ENCODE peak calls at places on chromosomes 4 and X, in nine cellular contexts. R, J, Y, A, O, K, P, G and F are unnamed samples. For H3K9me3, the result is how much of the 10 kb centered on the place peaks cover.

GRCh38 chrX:49842603-49843002 is 13.5 kb downstream of the PAGE4 start:
- DNase-seq in R (no peak), J (no peak), Y (no peak), A (no peak), O (no peak), K (no peak), P (no peak), G (no peak), F (no peak)

GRCh38 chr4:53920116-53920515 is 144.3 kb downstream of the CHIC2 start:
- DNase-seq in R (no peak), J (peak), Y (no peak), A (peak), O (no peak), K (no peak), P (no peak), G (no peak), F (no peak)

GRCh38 chr4:40149960-40150385 is 46.9 kb upstream of the RHOH start:
- DNase-seq in R (no peak), J (peak), Y (peak), A (no peak), O (peak), K (peak), P (peak), G (peak), F (peak)

GRCh38 chr4:3524349-3524748 is 7.9 kb downstream of the LRPAP1 start:
- DNase-seq in R (no peak), J (peak), Y (no peak), A (no peak), O (no peak), K (no peak), P (no peak), G (no peak), F (no peak)

GRCh38 chr4:149441338-149441737 is 374.3 kb downstream of the IQCM start:
- DNase-seq in R (no peak), J (no peak), Y (no peak), A (no peak), O (no peak), K (no peak), P (no peak), G (no peak), F (no peak)

GRCh38 chr4:164779080-164779479 is 25.1 kb downstream of the SMIM31 start:
- DNase-seq in R (no peak), J (no peak), Y (no peak), A (no peak), O (no peak), K (no peak), P (no peak), G (no peak), F (no peak)

GRCh38 chr4:69910016-69910782 is 20.7 kb upstream of the CSN1S1 start:
- DNase-seq in R (no peak), J (no peak), Y (no peak), A (no peak), O (peak), K (no peak), P (no peak), G (no peak), F (no peak)

GRCh38 chrX:7283741-7284140 is 135.8 kb upstream of the PUDP start:
- DNase-seq in R (no peak), J (no peak), Y (no peak), A (no peak), O (no peak), K (no peak), P (no peak), G (no peak), F (no peak)

GRCh38 chr4:146834263-146835034 is 111.2 kb downstream of the TTC29 start:
- DNase-seq in R (no peak), J (no peak), Y (no peak), A (no peak), O (no peak), K (no peak), P (no peak), G (no peak), F (no peak)

GRCh38 chr4:951186-951585 is 18.9 kb downstream of the TMEM175 start:
- DNase-seq in R (no peak), J (no peak), Y (no peak), A (no peak), O (no peak), K (no peak), P (no peak), G (no peak), F (no peak)

GRCh38 chrX:150607200-150607599 is 38.8 kb downstream of the MTM1 start:
- DNase-seq in R (no peak), J (no peak), Y (no peak), A (no peak), O (no peak), K (no peak), P (no peak), G (no peak), F (no peak)

GRCh38 chr4:40038972-40039371 is 17.7 kb upstream of the N4BP2 start:
- DNase-seq in R (no peak), J (no peak), Y (no peak), A (no peak), O (no peak), K (no peak), P (no peak), G (no peak), F (no peak)

GRCh38 chrX:134761788-134762187 is 103.5 kb upstream of the PLAC1 start:
- DNase-seq in R (no peak), J (no peak), Y (no peak), A (no peak), O (no peak), K (no peak), P (no peak), G (no peak), F (no peak)

GRCh38 chr4:56910172-56910967 is 2.7 kb downstream of the REST start:
- DNase-seq in R (no peak), J (no peak), Y (no peak), A (no peak), O (no peak), K (no peak), P (no peak), G (no peak), F (no peak)

GRCh38 chrX:151701531-151701930 is 6.3 kb downstream of the PRRG3 start:
- DNase-seq in R (no peak), J (no peak), Y (no peak), A (no peak), O (no peak), K (no peak), P (no peak), G (no peak), F (no peak)

GRCh38 chrX:151702021-151702714 is 6.9 kb downstream of the PRRG3 start:
- DNase-seq in R (no peak), J (no peak), Y (no peak), A (no peak), O (no peak), K (no peak), P (no peak), G (no peak), F (no peak)

GRCh38 chrX:151704023-151704663 is 8.9 kb downstream of the PRRG3 start:
- DNase-seq in R (no peak), J (peak), Y (no peak), A (no peak), O (no peak), K (no peak), P (no peak), G (no peak), F (no peak)

GRCh38 chrX:151702741-151703352 is 7.6 kb downstream of the PRRG3 start:
- DNase-seq in R (peak), J (peak), Y (no peak), A (no peak), O (no peak), K (no peak), P (no peak), G (no peak), F (no peak)

DNA sequence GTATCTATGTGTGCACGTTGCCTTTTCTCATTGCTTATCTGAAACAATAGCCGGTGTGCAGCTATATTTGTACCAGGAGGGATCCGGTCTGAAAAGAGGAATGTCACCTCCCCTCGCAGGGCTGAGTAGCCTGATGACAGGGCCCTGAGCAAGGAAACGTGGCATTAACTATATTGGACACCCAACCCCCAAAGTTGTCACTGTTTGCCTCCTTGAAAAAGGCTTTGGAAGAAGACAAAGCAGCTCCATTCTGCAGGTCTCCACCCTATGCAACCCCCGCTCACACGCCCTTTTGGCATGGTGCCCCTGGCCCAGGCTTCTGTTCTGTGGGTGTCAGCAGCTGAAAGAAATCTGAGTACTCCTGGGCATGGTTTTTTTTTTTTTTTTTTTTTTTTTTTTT is 8.2 kb downstream of the PRRG3 start:
- DNase-seq in R (no peak), J (peak), Y (peak), A (no peak), O (no peak), K (peak), P (no peak), G (no peak), F (no peak)
- H3K9me3 ChIP-seq in R (under half), J (under half), Y (under half), A (under half), O (under half), K (under half), P (under half), G (under half), F (under half)

GRCh38 chr4:187209921-187210613 is 486.4 kb upstream of the FAT1 start:
- DNase-seq in R (no peak), J (no peak), Y (no peak), A (no peak), O (no peak), K (peak), P (no peak), G (peak), F (no peak)
- TF ChIP-seq POLR2AphosphoS5 in R (no peak), J (no peak), Y (no peak), A (no peak), O (no peak), K (no peak), P (no peak), G (peak), F (no peak)

GRCh38 chr4:173526724-173527102 is 3.3 kb downstream of the HAND2 start:
- DNase-seq in R (no peak), J (no peak), Y (no peak), A (peak), O (no peak), K (no peak), P (no peak), G (no peak), F (no peak)

GRCh38 chr4:173526034-173526482 is 4.0 kb downstream of the HAND2 start:
- DNase-seq in R (no peak), J (no peak), Y (no peak), A (peak), O (no peak), K (no peak), P (no peak), G (no peak), F (no peak)

GRCh38 chr4:173525118-173526033 is 4.7 kb downstream of the HAND2 start:
- DNase-seq in R (no peak), J (no peak), Y (no peak), A (peak), O (no peak), K (no peak), P (peak), G (no peak), F (no peak)

GRCh38 chr4:173528378-173529321 is 1.4 kb downstream of the HAND2 start:
- DNase-seq in R (no peak), J (no peak), Y (no peak), A (no peak), O (no peak), K (no peak), P (peak), G (no peak), F (no peak)

DNA sequence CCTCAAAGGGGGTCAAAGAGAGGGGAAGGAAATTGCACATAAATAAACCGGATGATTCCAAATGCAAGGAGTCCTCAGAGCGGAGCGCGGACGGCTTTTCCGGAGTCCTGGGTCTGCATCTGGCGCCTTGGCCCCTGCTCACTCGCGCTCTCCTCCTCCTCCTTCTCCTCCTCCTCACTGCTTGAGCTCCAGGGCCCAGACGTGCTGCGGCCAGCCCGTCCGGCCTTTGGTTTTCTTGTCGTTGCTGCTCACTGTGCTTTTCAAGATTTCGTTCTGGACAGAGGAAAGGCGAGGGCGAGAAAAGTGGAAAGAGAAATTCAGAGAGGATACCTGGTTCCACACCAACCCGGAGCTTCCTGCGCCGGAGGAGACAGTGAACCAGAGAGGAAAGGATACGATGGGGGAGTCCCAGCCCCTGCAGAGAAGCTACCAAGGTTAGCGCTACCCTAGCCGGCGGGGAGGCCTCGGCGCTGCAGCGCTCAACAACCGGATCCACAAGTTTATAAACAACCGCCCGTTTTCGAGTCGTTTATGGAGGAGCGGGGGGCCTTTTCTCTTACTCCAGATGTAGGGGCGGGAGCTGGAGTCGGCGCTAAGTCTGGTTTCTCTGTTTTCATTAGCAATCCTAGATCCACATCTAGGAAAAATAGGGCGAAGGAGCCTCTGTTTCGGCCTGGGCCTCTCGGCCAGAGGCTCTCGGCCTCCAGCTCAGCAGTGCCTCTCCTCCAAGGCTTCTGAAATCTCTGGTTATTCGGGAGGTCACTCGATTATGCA is 2.7 kb downstream of the HAND2 start:
- DNase-seq in R (no peak), J (no peak), Y (no peak), A (peak), O (no peak), K (no peak), P (peak), G (no peak), F (no peak)
- H3K9me3 ChIP-seq in R (under half), J (under half), Y (under half), A (under half), O (under half), K (under half), P (under half), G (under half), F (under half)

GRCh38 chrX:55011294-55011693 is 11.1 kb downstream of the APEX2 start:
- DNase-seq in R (no peak), J (no peak), Y (no peak), A (no peak), O (no peak), K (no peak), P (no peak), G (no peak), F (no peak)
- TF ChIP-seq POLR2AphosphoS5 in R (no peak), J (no peak), Y (no peak), A (no peak), O (no peak), K (no peak), P (no peak), G (no peak), F (no peak)